ENCODE peak calls at places on chromosomes 13 and 19, in seven cellular contexts. One of them, this sample, is unnamed.

GRCh38 chr19:34082289-34083077 is 89.8 kb upstream of the LSM14A start:
- DNase-seq in AG04450: no peak
- DNase-seq in left lung: no peak
- DNase-seq in CD8-positive, alpha-beta T cell: no peak
- DNase-seq in upper lobe of left lung: no peak
- DNase-seq in DND-41: no peak
- DNase-seq in fibroblast of lung: no peak
- DNase-seq in this sample: peak

GRCh38 chr13:79912403-79912802 is 428.5 kb downstream of the SPRY2 start:
- DNase-seq in AG04450: no peak
- DNase-seq in left lung: no peak
- DNase-seq in fibroblast of lung: no peak
- DNase-seq in upper lobe of left lung: no peak
- DNase-seq in CD8-positive, alpha-beta T cell: no peak
- DNase-seq in DND-41: no peak
- DNase-seq in this sample: no peak

GRCh38 chr13:25463496-25463895 is 91.7 kb downstream of the ATP8A2 start:
- DNase-seq in upper lobe of left lung: no peak
- DNase-seq in fibroblast of lung: peak
- DNase-seq in DND-41: no peak
- DNase-seq in CD8-positive, alpha-beta T cell: no peak
- DNase-seq in left lung: no peak
- DNase-seq in AG04450: no peak
- DNase-seq in this sample: peak

GRCh38 chr19:57818378-57818777 is 3.7 kb upstream of the ZNF552 start:
- DNase-seq in CD8-positive, alpha-beta T cell: no peak
- DNase-seq in AG04450: no peak
- DNase-seq in fibroblast of lung: no peak
- DNase-seq in left lung: no peak
- DNase-seq in upper lobe of left lung: no peak
- DNase-seq in DND-41: no peak
- DNase-seq in this sample: no peak

GRCh38 chr13:61202042-61202441 is 213.6 kb downstream of the PCDH20 start:
- DNase-seq in upper lobe of left lung: no peak
- DNase-seq in fibroblast of lung: no peak
- DNase-seq in AG04450: no peak
- DNase-seq in left lung: no peak
- DNase-seq in CD8-positive, alpha-beta T cell: no peak
- DNase-seq in DND-41: no peak
- DNase-seq in this sample: no peak

GRCh38 chr13:30743319-30744055 is 8.1 kb downstream of the ALOX5AP start:
- DNase-seq in DND-41: no peak
- DNase-seq in fibroblast of lung: peak
- DNase-seq in AG04450: peak
- DNase-seq in CD8-positive, alpha-beta T cell: no peak
- DNase-seq in left lung: no peak
- DNase-seq in upper lobe of left lung: peak
- DNase-seq in this sample: peak

GRCh38 chr19:11279505-11280236 is 16.3 kb upstream of the TSPAN16 start:
- DNase-seq in left lung: no peak
- DNase-seq in DND-41: peak
- DNase-seq in upper lobe of left lung: no peak
- DNase-seq in CD8-positive, alpha-beta T cell: peak
- DNase-seq in AG04450: no peak
- DNase-seq in fibroblast of lung: peak
- DNase-seq in this sample: no peak

GRCh38 chr19:34474233-34474989 is 7.1 kb upstream of the WTIP start:
- DNase-seq in AG04450: no peak
- DNase-seq in upper lobe of left lung: no peak
- DNase-seq in fibroblast of lung: peak
- DNase-seq in left lung: no peak
- DNase-seq in CD8-positive, alpha-beta T cell: no peak
- DNase-seq in DND-41: no peak
- DNase-seq in this sample: no peak

GRCh38 chr13:66563076-66563475 is 667.1 kb downstream of the PCDH9 start:
- DNase-seq in DND-41: no peak
- DNase-seq in upper lobe of left lung: no peak
- DNase-seq in CD8-positive, alpha-beta T cell: no peak
- DNase-seq in AG04450: no peak
- DNase-seq in left lung: no peak
- DNase-seq in fibroblast of lung: peak
- DNase-seq in this sample: no peak

GRCh38 chr13:25232937-25233515 is 54.3 kb downstream of the MTMR6 start:
- DNase-seq in AG04450: no peak
- DNase-seq in left lung: no peak
- DNase-seq in DND-41: no peak
- DNase-seq in upper lobe of left lung: no peak
- DNase-seq in fibroblast of lung: peak
- DNase-seq in CD8-positive, alpha-beta T cell: no peak
- DNase-seq in this sample: no peak

GRCh38 chr13:109816112-109816978 is 30.0 kb upstream of the IRS2 start:
- DNase-seq in fibroblast of lung: peak
- DNase-seq in CD8-positive, alpha-beta T cell: no peak
- DNase-seq in AG04450: no peak
- DNase-seq in DND-41: no peak
- DNase-seq in left lung: no peak
- DNase-seq in upper lobe of left lung: no peak
- DNase-seq in this sample: no peak

GRCh38 chr19:8097681-8098567 is 45.4 kb downstream of the CCL25 start:
- DNase-seq in DND-41: no peak
- DNase-seq in AG04450: no peak
- DNase-seq in fibroblast of lung: no peak
- DNase-seq in upper lobe of left lung: no peak
- DNase-seq in CD8-positive, alpha-beta T cell: no peak
- DNase-seq in left lung: no peak
- DNase-seq in this sample: no peak

GRCh38 chr13:113990321-113990837 is 16.5 kb upstream of the C13orf46 start:
- DNase-seq in upper lobe of left lung: peak
- DNase-seq in CD8-positive, alpha-beta T cell: no peak
- DNase-seq in fibroblast of lung: no peak
- DNase-seq in left lung: peak
- DNase-seq in AG04450: no peak
- DNase-seq in DND-41: no peak
- DNase-seq in this sample: no peak

GRCh38 chr13:28558126-28558525 is 63.2 kb upstream of the FLT1 start:
- DNase-seq in AG04450: peak
- DNase-seq in fibroblast of lung: peak
- DNase-seq in CD8-positive, alpha-beta T cell: no peak
- DNase-seq in upper lobe of left lung: no peak
- DNase-seq in left lung: no peak
- DNase-seq in DND-41: no peak
- DNase-seq in this sample: peak

GRCh38 chr19:7535993-7536685 is 622 bp downstream of the PNPLA6 start:
- DNase-seq in fibroblast of lung: no peak
- DNase-seq in upper lobe of left lung: no peak
- DNase-seq in left lung: no peak
- DNase-seq in DND-41: no peak
- DNase-seq in CD8-positive, alpha-beta T cell: no peak
- DNase-seq in AG04450: no peak
- DNase-seq in this sample: no peak

DNA sequence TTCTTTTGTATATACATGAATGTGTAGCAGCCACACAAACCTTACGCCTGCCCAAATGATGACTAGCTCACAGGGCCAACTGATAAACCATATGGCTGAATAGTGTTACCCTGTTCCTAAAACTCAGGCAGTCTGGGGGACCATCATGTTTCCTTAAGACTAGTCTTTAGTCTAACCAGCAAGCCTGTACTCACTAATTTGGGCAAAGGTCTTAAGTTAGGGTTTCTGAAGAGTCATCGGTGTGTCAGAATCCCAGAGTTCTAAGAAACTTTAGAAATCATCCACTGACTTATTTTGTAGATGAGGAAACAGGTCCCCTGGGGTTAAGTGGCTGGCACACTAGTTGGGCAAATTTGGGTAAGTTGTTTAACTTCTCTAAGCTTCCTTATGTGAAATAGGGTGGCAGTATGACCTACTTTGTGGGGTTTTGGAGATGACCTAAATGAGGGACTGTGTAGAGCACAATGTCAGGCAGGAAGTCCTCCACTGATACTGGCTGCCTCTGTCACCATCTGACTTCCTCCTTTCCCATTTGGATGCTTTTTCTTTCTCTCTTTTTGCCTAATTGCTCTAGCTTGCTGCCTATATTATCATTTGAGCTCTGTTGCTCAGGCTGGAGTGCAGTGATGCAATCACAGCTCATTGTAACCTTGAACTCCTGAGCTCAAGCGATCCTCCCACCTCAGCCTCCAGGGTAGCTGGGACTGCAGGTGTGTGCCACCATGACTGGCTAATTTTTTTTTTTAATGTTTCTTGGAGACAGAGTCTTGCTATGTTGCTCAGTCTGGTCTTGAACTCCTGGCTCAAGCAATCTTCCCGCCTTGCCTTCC is 2.4 kb downstream of the ADGRE3 start:
- DNase-seq in upper lobe of left lung: peak
- DNase-seq in AG04450: no peak
- DNase-seq in fibroblast of lung: no peak
- DNase-seq in DND-41: no peak
- DNase-seq in left lung: no peak
- DNase-seq in CD8-positive, alpha-beta T cell: no peak
- DNase-seq in this sample: no peak
- H3K4me3 ChIP-seq in upper lobe of left lung: no peak
- H3K4me3 ChIP-seq in AG04450: no peak
- H3K4me3 ChIP-seq in fibroblast of lung: no peak
- H3K4me3 ChIP-seq in DND-41: no peak
- H3K4me3 ChIP-seq in left lung: no peak
- H3K4me3 ChIP-seq in CD8-positive, alpha-beta T cell: no peak
- H3K4me3 ChIP-seq in this sample: no peak

GRCh38 chr13:53068841-53069520 is 40.4 kb downstream of the OLFM4 start:
- DNase-seq in AG04450: no peak
- DNase-seq in upper lobe of left lung: no peak
- DNase-seq in fibroblast of lung: no peak
- DNase-seq in left lung: no peak
- DNase-seq in CD8-positive, alpha-beta T cell: no peak
- DNase-seq in DND-41: no peak
- DNase-seq in this sample: no peak

GRCh38 chr13:53060840-53061485 is 32.4 kb downstream of the OLFM4 start:
- DNase-seq in CD8-positive, alpha-beta T cell: no peak
- DNase-seq in AG04450: no peak
- DNase-seq in fibroblast of lung: no peak
- DNase-seq in DND-41: no peak
- DNase-seq in upper lobe of left lung: no peak
- DNase-seq in left lung: no peak
- DNase-seq in this sample: no peak

GRCh38 chr13:53069800-53070199 is 41.2 kb downstream of the OLFM4 start:
- DNase-seq in left lung: no peak
- DNase-seq in DND-41: no peak
- DNase-seq in CD8-positive, alpha-beta T cell: no peak
- DNase-seq in upper lobe of left lung: no peak
- DNase-seq in AG04450: no peak
- DNase-seq in fibroblast of lung: no peak
- DNase-seq in this sample: no peak

GRCh38 chr13:53064721-53065120 is 36.1 kb downstream of the OLFM4 start:
- DNase-seq in fibroblast of lung: no peak
- DNase-seq in CD8-positive, alpha-beta T cell: no peak
- DNase-seq in DND-41: no peak
- DNase-seq in upper lobe of left lung: no peak
- DNase-seq in left lung: no peak
- DNase-seq in AG04450: no peak
- DNase-seq in this sample: no peak

GRCh38 chr13:53066411-53066810 is 37.8 kb downstream of the OLFM4 start:
- DNase-seq in DND-41: no peak
- DNase-seq in upper lobe of left lung: no peak
- DNase-seq in left lung: no peak
- DNase-seq in fibroblast of lung: no peak
- DNase-seq in AG04450: no peak
- DNase-seq in CD8-positive, alpha-beta T cell: no peak
- DNase-seq in this sample: no peak
- H3K4me3 ChIP-seq in DND-41: no peak
- H3K4me3 ChIP-seq in upper lobe of left lung: no peak
- H3K4me3 ChIP-seq in left lung: no peak
- H3K4me3 ChIP-seq in fibroblast of lung: no peak
- H3K4me3 ChIP-seq in AG04450: no peak
- H3K4me3 ChIP-seq in CD8-positive, alpha-beta T cell: no peak
- H3K4me3 ChIP-seq in this sample: no peak

DNA sequence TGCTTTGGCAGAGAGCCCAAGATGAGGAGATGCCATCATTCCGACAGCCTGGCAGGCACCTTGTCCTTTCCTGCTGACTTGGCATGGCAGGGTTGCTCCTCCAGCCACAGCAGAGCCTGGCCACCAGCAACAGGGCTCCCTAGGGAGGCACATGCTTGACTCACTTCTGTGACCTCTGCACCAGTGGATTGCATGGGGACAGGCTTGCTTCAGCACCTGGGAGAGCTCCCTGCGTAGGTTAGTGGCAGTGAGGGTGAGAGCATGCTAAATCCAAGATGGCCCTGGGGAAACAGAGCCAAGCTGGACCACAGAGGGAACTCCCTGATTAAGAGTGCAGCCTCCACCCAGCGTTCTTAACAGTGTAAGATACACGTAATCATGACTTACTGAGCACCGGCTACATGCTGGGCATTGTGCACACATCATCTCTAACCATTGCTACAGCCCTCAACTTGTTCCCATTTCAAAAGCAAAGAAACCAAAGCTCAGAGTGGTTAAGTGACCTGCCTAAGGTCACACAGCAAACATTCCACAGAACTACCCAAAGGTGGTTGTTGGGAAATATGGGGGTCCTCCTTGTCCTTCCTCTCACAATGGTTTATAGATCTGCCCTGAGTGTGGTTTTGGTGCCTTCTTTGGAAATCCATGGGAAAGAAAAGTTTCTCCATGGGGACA is 116.6 kb upstream of the UQCRFS1 start:
- DNase-seq in DND-41: peak
- DNase-seq in fibroblast of lung: no peak
- DNase-seq in left lung: no peak
- DNase-seq in AG04450: no peak
- DNase-seq in CD8-positive, alpha-beta T cell: no peak
- DNase-seq in upper lobe of left lung: no peak
- DNase-seq in this sample: no peak
- H3K4me3 ChIP-seq in DND-41: no peak
- H3K4me3 ChIP-seq in fibroblast of lung: no peak
- H3K4me3 ChIP-seq in left lung: no peak
- H3K4me3 ChIP-seq in AG04450: no peak
- H3K4me3 ChIP-seq in CD8-positive, alpha-beta T cell: no peak
- H3K4me3 ChIP-seq in upper lobe of left lung: no peak
- H3K4me3 ChIP-seq in this sample: no peak

DNA sequence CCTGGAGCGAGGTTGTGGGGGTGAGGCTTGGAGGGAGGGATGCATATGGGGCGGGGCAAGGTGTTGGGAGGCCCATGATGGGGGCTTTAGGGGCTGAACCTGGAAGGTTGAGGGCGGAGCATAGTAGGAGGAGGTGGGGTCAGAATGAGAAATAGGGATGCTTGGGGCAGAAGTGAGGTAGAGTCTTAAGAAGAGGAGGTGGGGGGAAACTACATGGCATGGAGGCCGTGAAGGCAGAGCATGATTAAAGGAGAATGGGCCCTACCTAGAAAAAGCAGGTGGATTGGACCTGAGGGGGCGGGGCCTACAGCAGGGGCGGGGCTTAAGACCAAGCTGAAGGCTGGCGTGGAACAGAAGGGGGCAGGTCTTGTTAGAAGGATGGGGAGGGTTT is 789 bp downstream of the NR1H2 start:
- DNase-seq in upper lobe of left lung: no peak
- DNase-seq in AG04450: no peak
- DNase-seq in CD8-positive, alpha-beta T cell: no peak
- DNase-seq in left lung: no peak
- DNase-seq in DND-41: no peak
- DNase-seq in fibroblast of lung: no peak
- DNase-seq in this sample: no peak
- H3K4me3 ChIP-seq in upper lobe of left lung: peak
- H3K4me3 ChIP-seq in AG04450: peak
- H3K4me3 ChIP-seq in CD8-positive, alpha-beta T cell: no peak
- H3K4me3 ChIP-seq in left lung: no peak
- H3K4me3 ChIP-seq in DND-41: peak
- H3K4me3 ChIP-seq in fibroblast of lung: peak
- H3K4me3 ChIP-seq in this sample: peak

This sample was measured in AG04449.